ENCODE peak calls at places on chromosomes 2 and 18, in six cellular contexts. U is HepG2, L is upper lobe of left lung, C is K562, T is A549, P is GM12878. W is an unnamed sample.

GRCh38 chr18:79424008-79424565 is 28.4 kb downstream of the NFATC1 start:
- ATAC-seq in P (no peak), U (no peak), C (peak), L (peak), T (no peak), W (peak)

GRCh38 chr2:204108874-204109295 is 172.3 kb downstream of the ICOS start:
- ATAC-seq in L (no peak), P (peak), T (no peak), U (no peak), C (no peak), W (no peak)

GRCh38 chr2:130387071-130387400 is 31.2 kb downstream of the PTPN18 start:
- ATAC-seq in L (peak), P (no peak), C (no peak), U (no peak), T (no peak), W (no peak)

GRCh38 chr2:85537600-85538506 is 1.1 kb upstream of the MAT2A start:
- ATAC-seq in C (peak), L (peak), U (peak), T (peak), P (peak), W (peak)

GRCh38 chr2:44296653-44297052 is 21.4 kb downstream of the SLC3A1 start:
- ATAC-seq in L (no peak), T (no peak), C (no peak), P (no peak), U (no peak), W (no peak)

GRCh38 chr2:226360658-226361057 is 439.0 kb downstream of the IRS1 start:
- ATAC-seq in P (no peak), T (no peak), C (no peak), L (no peak), U (peak), W (no peak)

GRCh38 chr2:33322099-33322498 is 154.3 kb upstream of the RASGRP3 start:
- ATAC-seq in P (no peak), T (no peak), U (no peak), L (peak), C (no peak), W (peak)

GRCh38 chr18:35949903-35950627 is 22.4 kb upstream of the RMP24 start:
- ATAC-seq in U (peak), C (peak), T (peak), L (peak), P (peak), W (peak)

GRCh38 chr2:70645733-70646420 is 92.3 kb upstream of the TGFA start:
- ATAC-seq in L (no peak), U (peak), T (peak), P (peak), C (peak), W (no peak)

GRCh38 chr2:42107249-42108042 is 59.6 kb downstream of the PKDCC start:
- ATAC-seq in L (no peak), U (peak), T (no peak), P (no peak), C (no peak), W (no peak)

GRCh38 chr2:234823877-234824376 is 127.9 kb upstream of the SH3BP4 start:
- ATAC-seq in U (peak), L (peak), P (no peak), T (peak), C (no peak), W (peak)

GRCh38 chr2:88733155-88733902 is 41.9 kb downstream of the RPIA start:
- ATAC-seq in C (no peak), U (no peak), P (no peak), L (no peak), T (no peak), W (no peak)

GRCh38 chr2:166727105-166727504 is 161.2 kb upstream of the XIRP2 start:
- ATAC-seq in C (no peak), T (no peak), P (peak), U (no peak), L (no peak), W (no peak)

GRCh38 chr2:1883476-1883875 is 139.2 kb upstream of the PXDN start:
- ATAC-seq in U (no peak), T (no peak), L (no peak), P (no peak), C (no peak), W (no peak)

GRCh38 chr2:142603761-142604160 is 273.7 kb upstream of the KYNU start:
- ATAC-seq in U (no peak), T (peak), C (no peak), L (no peak), P (no peak), W (no peak)

GRCh38 chr2:234025475-234025874 is 25.0 kb upstream of the SPP2 start:
- ATAC-seq in L (no peak), P (peak), C (no peak), T (no peak), U (peak), W (no peak)

GRCh38 chr2:126921066-126921465 is 22.4 kb downstream of the TEX51 start:
- ATAC-seq in U (no peak), P (no peak), T (no peak), L (no peak), C (no peak), W (no peak)

GRCh38 chr18:12944724-12945123 is 3.1 kb upstream of the SEH1L start:
- ATAC-seq in C (no peak), T (no peak), U (no peak), P (no peak), L (no peak), W (no peak)

GRCh38 chr2:200426754-200427153 is 83.1 kb downstream of the KCTD18 start:
- ATAC-seq in U (no peak), P (no peak), C (no peak), L (no peak), T (no peak), W (no peak)

GRCh38 chr2:62604336-62604735 is 98.3 kb upstream of the TMEM17 start:
- ATAC-seq in U (no peak), C (no peak), L (no peak), P (peak), T (no peak), W (no peak)

GRCh38 chr2:23564618-23564967 is 179.6 kb downstream of the KLHL29 start:
- ATAC-seq in T (no peak), L (peak), P (no peak), U (no peak), C (no peak), W (no peak)

GRCh38 chr2:196954001-196954400 is 27.5 kb upstream of the PGAP1 start:
- ATAC-seq in T (no peak), P (no peak), C (peak), U (no peak), L (no peak), W (no peak)

GRCh38 chr18:21769206-21769605 is 28.6 kb downstream of the MIB1 start:
- ATAC-seq in L (no peak), C (no peak), T (no peak), U (no peak), P (no peak), W (no peak)

GRCh38 chr2:53784431-53784830 is 2.3 kb downstream of the ASB3 start:
- ATAC-seq in U (no peak), P (no peak), T (no peak), L (no peak), C (no peak), W (no peak)

DNA sequence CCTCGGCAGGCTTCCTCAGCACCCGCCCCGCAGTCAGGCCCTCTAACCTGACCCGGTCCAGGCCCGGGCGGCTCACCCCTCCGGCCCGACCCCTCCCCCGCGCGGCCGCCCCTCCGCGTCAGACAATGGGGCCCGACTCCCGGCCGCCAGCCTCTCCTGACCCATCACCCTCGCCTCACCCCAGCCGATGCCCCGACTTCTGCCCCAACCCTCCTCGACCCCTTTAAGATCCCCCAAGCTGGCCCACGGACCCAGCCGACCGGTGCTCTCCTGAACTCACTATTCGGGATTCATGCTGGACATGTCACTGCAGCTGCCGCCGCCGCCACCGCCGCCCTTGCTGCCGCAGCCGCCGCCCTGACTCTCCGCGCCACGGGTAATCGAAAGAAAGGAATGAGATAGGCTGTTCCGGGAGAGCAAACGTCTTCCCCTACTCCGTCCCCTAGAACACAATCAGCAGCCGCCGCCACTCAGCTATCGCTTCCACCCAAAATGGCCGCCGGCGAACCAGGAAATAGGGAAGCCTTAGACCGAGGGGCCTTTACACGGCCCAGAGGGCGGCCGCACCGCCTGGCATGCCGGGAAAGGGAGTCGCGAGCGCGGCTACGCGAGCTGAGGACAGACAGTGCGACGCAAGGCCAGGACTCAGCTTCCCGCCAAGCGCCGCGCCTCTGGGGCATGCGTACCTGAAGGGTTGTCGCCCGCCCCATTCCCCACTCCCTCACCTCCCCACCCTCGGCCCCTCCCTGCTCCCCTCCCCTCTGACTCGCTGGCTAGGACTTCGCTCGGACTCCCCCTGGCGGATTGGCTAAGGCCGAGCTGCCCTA is at the start of gene RAB1A:
- ATAC-seq in T (peak), P (peak), U (peak), C (peak), L (peak), W (peak)
- TF ChIP-seq EP300 in T (no peak), P (peak), U (no peak), C (no peak), L (no peak), W (no peak)

DNA sequence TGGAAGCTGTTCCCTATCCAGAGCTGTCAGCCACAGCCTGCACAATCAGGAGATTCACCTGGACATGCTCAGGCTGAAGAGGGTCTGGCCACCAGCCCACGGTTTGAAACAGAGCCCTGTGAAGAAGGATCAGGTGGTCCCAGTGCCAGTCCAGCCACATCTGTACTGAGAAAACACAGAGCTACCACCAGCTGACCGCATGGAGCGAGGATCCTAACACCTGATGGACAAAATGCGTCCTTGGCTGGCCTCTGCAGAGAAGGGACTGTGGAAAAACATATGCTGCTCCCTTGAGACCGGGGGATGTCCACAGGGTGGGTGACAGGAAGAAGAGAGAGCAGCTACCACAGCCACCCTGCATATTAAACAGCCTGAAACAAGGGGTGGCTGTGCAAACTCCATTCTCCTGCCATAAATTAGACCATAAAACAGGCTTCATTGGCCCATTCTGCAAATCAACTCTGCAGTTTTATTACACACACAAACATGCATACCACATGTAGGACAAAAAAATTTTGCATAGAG is 137.3 kb downstream of the BCL2 start:
- ATAC-seq in C (no peak), U (no peak), T (no peak), L (no peak), P (peak), W (no peak)
- TF ChIP-seq EP300 in C (no peak), U (no peak), T (no peak), L (no peak), P (no peak), W (no peak)

GRCh38 chr2:102010767-102011351 is 19.1 kb downstream of the IL1R2 start:
- ATAC-seq in L (peak), T (no peak), U (no peak), C (no peak), P (peak), W (no peak)
- TF ChIP-seq EP300 in L (no peak), T (no peak), U (no peak), C (no peak), P (no peak), W (no peak)

GRCh38 chr2:140786585-140786984 is 1344.2 kb downstream of the LRP1B start:
- ATAC-seq in L (no peak), C (no peak), P (no peak), T (no peak), U (no peak), W (no peak)
- TF ChIP-seq EP300 in L (no peak), C (no peak), P (no peak), T (no peak), U (no peak), W (no peak)

DNA sequence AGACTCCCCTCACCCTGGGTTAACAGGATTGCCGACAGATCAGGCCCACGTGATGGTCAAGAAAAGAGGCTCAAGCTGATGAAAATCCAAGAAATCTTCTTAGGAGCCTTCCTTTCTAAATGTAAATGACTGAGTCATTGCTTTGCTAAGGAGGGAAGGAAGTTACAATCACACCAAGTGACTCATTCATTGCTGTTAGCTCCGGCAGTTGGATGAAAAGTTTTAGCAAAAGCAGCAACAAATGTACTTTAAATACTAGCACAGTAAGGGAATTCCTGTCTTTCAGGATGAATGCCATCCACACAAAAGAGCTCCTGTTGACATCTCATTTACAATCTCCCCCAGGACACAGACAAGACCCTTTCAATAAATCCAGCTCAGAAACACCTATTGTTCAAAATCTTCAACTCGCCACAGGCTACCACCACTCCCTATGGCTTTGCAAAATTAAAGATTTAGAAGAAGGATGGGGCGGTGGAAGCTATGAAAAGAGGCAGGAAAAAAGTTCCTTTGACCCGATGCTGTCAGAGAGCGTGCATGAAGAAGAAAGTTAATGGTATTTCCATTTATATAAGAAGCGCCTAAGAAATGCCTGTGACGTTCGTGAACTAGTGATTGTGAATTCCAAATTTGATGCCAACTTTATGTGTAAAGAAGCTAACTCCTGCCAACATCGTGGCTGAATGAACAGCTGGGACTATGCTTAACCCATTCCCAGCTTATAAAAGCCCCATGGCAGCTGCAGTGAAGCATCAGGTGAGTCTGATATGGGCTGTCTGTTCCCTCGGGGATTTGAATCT is 153.7 kb downstream of the TGIF1 start:
- ATAC-seq in T (peak), C (peak), U (peak), P (peak), L (peak), W (peak)
- TF ChIP-seq EP300 in T (peak), C (peak), U (peak), P (no peak), L (peak), W (no peak)

GRCh38 chr2:216589779-216590178 is 43.4 kb upstream of the IGFBP2 start:
- ATAC-seq in P (no peak), U (no peak), T (no peak), L (no peak), C (no peak), W (no peak)

GRCh38 chr2:216585441-216585840 is 47.8 kb upstream of the IGFBP2 start:
- ATAC-seq in C (no peak), L (no peak), U (no peak), P (no peak), T (no peak), W (no peak)

GRCh38 chr2:216590780-216591179 is 42.4 kb upstream of the IGFBP2 start:
- ATAC-seq in P (no peak), C (peak), L (peak), T (peak), U (peak), W (peak)

GRCh38 chr2:216591480-216591879 is 41.7 kb upstream of the IGFBP2 start:
- ATAC-seq in T (no peak), P (no peak), C (no peak), U (no peak), L (no peak), W (no peak)

GRCh38 chr2:216588771-216589363 is 44.4 kb upstream of the IGFBP2 start:
- ATAC-seq in C (no peak), T (no peak), U (no peak), L (no peak), P (no peak), W (no peak)
- TF ChIP-seq EP300 in C (no peak), T (no peak), U (no peak), L (no peak), P (no peak), W (no peak)

GRCh38 chr2:201642579-201643215 is 606 bp downstream of the TMEM237 start:
- ATAC-seq in P (peak), T (peak), L (peak), U (peak), C (peak), W (peak)
- TF ChIP-seq EP300 in P (peak), T (no peak), L (no peak), U (no peak), C (no peak), W (no peak)

DNA sequence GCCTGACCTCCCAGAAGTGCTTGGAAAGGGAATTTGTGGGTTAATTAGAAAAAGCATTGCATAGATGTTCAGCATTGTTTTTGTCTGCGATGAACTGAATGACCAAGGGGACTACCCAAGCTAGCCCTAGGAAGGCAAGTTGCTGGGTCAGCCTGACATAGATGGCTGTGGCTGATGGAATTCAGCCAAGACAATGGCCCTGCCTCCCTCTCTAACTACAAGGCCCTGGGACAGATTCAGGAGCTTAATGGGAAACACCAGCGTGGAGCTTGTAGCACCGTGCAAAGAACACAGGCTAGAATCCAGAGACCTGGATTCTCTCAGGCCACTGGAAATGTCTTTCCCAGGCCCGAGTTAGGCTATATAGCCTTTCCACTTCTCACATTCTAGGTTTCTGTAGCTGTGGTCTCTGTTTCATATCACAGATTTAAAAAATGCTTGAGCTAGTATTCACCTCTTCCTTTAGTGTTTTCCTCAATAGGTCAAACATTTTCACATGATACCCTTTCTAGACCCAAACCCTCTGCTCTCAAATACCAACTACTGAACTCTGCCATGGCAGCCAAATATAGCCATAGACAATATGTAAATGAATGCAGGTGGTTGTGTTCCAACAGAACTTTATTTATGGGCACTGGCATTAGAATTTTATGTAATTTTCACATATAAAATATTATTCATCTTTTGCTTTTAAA is 294.3 kb upstream of the MEX3C start:
- ATAC-seq in T (no peak), L (no peak), U (no peak), C (no peak), P (no peak), W (no peak)
- TF ChIP-seq EP300 in T (no peak), L (no peak), U (no peak), C (no peak), P (no peak), W (no peak)

DNA sequence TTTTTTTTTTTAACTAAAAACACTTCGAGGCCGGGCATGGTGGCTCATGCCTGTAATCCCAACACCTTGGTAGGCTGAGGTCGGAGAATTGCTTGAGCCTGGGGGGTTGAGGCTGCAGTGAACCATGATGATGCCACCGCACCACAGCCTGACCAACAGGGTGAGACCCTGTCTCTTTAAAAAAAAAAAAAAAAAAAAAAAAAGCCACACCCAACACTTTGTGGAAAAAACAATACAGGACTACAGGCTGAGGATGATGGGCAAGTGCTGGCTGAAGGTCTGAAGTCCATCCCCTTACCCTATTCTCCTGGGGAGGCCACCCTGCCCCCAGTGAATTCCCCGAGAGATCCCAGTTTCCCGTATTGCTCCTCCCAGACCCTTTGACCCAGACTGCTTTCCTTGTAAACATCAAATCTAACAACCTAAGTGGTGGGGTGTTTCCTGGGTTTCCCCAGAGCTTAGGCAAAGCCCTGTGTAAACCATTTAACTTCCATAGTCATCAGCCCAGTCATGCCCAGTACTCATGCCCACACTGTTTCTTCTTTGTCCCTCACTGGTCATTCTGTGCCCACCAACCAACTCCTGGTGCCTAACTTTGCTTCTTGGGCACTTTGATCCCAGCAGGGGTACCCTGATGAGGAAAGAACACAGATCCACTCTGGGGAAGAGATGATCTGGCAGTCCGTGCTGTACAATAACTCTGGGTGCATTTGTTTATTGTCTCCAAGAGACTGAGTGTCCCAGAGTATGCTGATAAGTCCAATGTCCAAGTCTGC is 5.8 kb upstream of the TMEM37 start:
- ATAC-seq in L (no peak), P (no peak), U (peak), C (no peak), T (peak), W (no peak)
- TF ChIP-seq EP300 in L (no peak), P (no peak), U (peak), C (no peak), T (no peak), W (no peak)

DNA sequence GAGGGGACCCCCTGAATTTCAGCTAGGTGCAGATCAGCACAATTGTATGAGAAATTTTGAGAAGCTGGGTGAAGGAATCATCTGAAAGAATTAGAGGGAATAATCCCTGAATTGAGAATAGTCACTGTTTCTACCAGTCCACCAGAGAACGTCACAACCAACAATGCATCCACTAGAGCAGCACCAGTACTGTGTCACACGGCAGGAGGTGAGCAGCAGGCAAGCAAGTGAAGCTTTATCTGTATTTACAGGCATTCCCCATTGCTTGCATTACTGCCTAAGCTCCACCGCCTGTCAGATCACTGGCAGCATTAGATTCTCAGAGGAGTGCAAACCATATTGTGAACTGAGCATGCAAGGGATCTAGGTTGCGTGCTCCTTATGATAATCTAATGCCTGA is 40.7 kb downstream of the GDF7 start:
- ATAC-seq in P (no peak), C (peak), L (no peak), T (no peak), U (no peak), W (no peak)
- TF ChIP-seq EP300 in P (no peak), C (no peak), L (no peak), T (no peak), U (no peak), W (no peak)

W was measured in gastroesophageal sphincter.